ENCODE peak calls at places on chromosomes 1 and 21, in four cellular contexts. One of them, this sample, is unnamed.

GRCh38 chr1:39795651-39796050 is 7.0 kb upstream of the BMP8B start:
- DNase-seq in suprapubic skin: peak; percentile 11
- DNase-seq in stimulated activated naive CD8-positive, alpha-beta T cell treated with anti-CD3 and anti-CD28 coated beads, Interleukin-15, Interleukin-2, amounts not matched to agents 100 U/mL and 50 U/mL, for 24 hours: no peak
- DNase-seq in cerebellar cortex: no peak
- DNase-seq in this sample: no peak

GRCh38 chr1:229440821-229441537 is 7.1 kb upstream of the ACTA1 start:
- DNase-seq in stimulated activated naive CD8-positive, alpha-beta T cell treated with anti-CD3 and anti-CD28 coated beads, Interleukin-15, Interleukin-2, amounts not matched to agents 100 U/mL and 50 U/mL, for 24 hours: no peak
- DNase-seq in cerebellar cortex: no peak
- DNase-seq in suprapubic skin: no peak
- DNase-seq in this sample: no peak

GRCh38 chr1:230026572-230026971 is 40.5 kb upstream of the GALNT2 start:
- DNase-seq in cerebellar cortex: no peak
- DNase-seq in stimulated activated naive CD8-positive, alpha-beta T cell treated with anti-CD3 and anti-CD28 coated beads, Interleukin-15, Interleukin-2, amounts not matched to agents 100 U/mL and 50 U/mL, for 24 hours: no peak
- DNase-seq in suprapubic skin: no peak
- DNase-seq in this sample: no peak

GRCh38 chr1:12521096-12521495 is 96.9 kb downstream of the DHRS3 start:
- DNase-seq in suprapubic skin: no peak
- DNase-seq in stimulated activated naive CD8-positive, alpha-beta T cell treated with anti-CD3 and anti-CD28 coated beads, Interleukin-15, Interleukin-2, amounts not matched to agents 100 U/mL and 50 U/mL, for 24 hours: no peak
- DNase-seq in cerebellar cortex: no peak
- DNase-seq in this sample: no peak

GRCh38 chr1:67655581-67655980 is 29.4 kb upstream of the GADD45A start:
- DNase-seq in cerebellar cortex: no peak
- DNase-seq in stimulated activated naive CD8-positive, alpha-beta T cell treated with anti-CD3 and anti-CD28 coated beads, Interleukin-15, Interleukin-2, amounts not matched to agents 100 U/mL and 50 U/mL, for 24 hours: no peak
- DNase-seq in suprapubic skin: no peak
- DNase-seq in this sample: no peak

GRCh38 chr1:190365283-190365682 is 112.4 kb downstream of the BRINP3 start:
- DNase-seq in stimulated activated naive CD8-positive, alpha-beta T cell treated with anti-CD3 and anti-CD28 coated beads, Interleukin-15, Interleukin-2, amounts not matched to agents 100 U/mL and 50 U/mL, for 24 hours: no peak
- DNase-seq in suprapubic skin: no peak
- DNase-seq in cerebellar cortex: no peak
- DNase-seq in this sample: no peak

GRCh38 chr1:54763814-54764131 is 550 bp downstream of the PARS2 start:
- DNase-seq in cerebellar cortex: no peak
- DNase-seq in stimulated activated naive CD8-positive, alpha-beta T cell treated with anti-CD3 and anti-CD28 coated beads, Interleukin-15, Interleukin-2, amounts not matched to agents 100 U/mL and 50 U/mL, for 24 hours: no peak
- DNase-seq in suprapubic skin: no peak
- DNase-seq in this sample: no peak

GRCh38 chr1:26160527-26161407 is 1.9 kb downstream of the FAM110D start:
- DNase-seq in suprapubic skin: no peak
- DNase-seq in cerebellar cortex: no peak
- DNase-seq in stimulated activated naive CD8-positive, alpha-beta T cell treated with anti-CD3 and anti-CD28 coated beads, Interleukin-15, Interleukin-2, amounts not matched to agents 100 U/mL and 50 U/mL, for 24 hours: no peak
- DNase-seq in this sample: no peak

GRCh38 chr1:195590649-195591048 is 1017.6 kb downstream of the KCNT2 start:
- DNase-seq in cerebellar cortex: no peak
- DNase-seq in suprapubic skin: no peak
- DNase-seq in stimulated activated naive CD8-positive, alpha-beta T cell treated with anti-CD3 and anti-CD28 coated beads, Interleukin-15, Interleukin-2, amounts not matched to agents 100 U/mL and 50 U/mL, for 24 hours: no peak
- DNase-seq in this sample: no peak

GRCh38 chr1:78996791-78997190 is 9.7 kb downstream of the ADGRL4 start:
- DNase-seq in stimulated activated naive CD8-positive, alpha-beta T cell treated with anti-CD3 and anti-CD28 coated beads, Interleukin-15, Interleukin-2, amounts not matched to agents 100 U/mL and 50 U/mL, for 24 hours: no peak
- DNase-seq in suprapubic skin: no peak
- DNase-seq in cerebellar cortex: no peak
- DNase-seq in this sample: no peak

GRCh38 chr1:245986404-245987221 is 520.5 kb downstream of the SMYD3 start:
- DNase-seq in suprapubic skin: no peak
- DNase-seq in stimulated activated naive CD8-positive, alpha-beta T cell treated with anti-CD3 and anti-CD28 coated beads, Interleukin-15, Interleukin-2, amounts not matched to agents 100 U/mL and 50 U/mL, for 24 hours: no peak
- DNase-seq in cerebellar cortex: peak; percentile 32
- DNase-seq in this sample: peak; percentile 43

GRCh38 chr21:34926784-34927548 is 122.1 kb downstream of the RUNX1 start:
- DNase-seq in cerebellar cortex: no peak
- DNase-seq in stimulated activated naive CD8-positive, alpha-beta T cell treated with anti-CD3 and anti-CD28 coated beads, Interleukin-15, Interleukin-2, amounts not matched to agents 100 U/mL and 50 U/mL, for 24 hours: no peak
- DNase-seq in suprapubic skin: no peak
- DNase-seq in this sample: no peak

GRCh38 chr1:201721131-201722049 is 107.6 kb upstream of the IPO9 start:
- DNase-seq in cerebellar cortex: no peak
- DNase-seq in suprapubic skin: no peak
- DNase-seq in stimulated activated naive CD8-positive, alpha-beta T cell treated with anti-CD3 and anti-CD28 coated beads, Interleukin-15, Interleukin-2, amounts not matched to agents 100 U/mL and 50 U/mL, for 24 hours: no peak
- DNase-seq in this sample: no peak

GRCh38 chr1:61692155-61692783 is 32.7 kb downstream of the TM2D1 start:
- DNase-seq in suprapubic skin: no peak
- DNase-seq in cerebellar cortex: no peak
- DNase-seq in stimulated activated naive CD8-positive, alpha-beta T cell treated with anti-CD3 and anti-CD28 coated beads, Interleukin-15, Interleukin-2, amounts not matched to agents 100 U/mL and 50 U/mL, for 24 hours: no peak
- DNase-seq in this sample: no peak

GRCh38 chr21:27112186-27112585 is 145.3 kb upstream of the ADAMTS5 start:
- DNase-seq in stimulated activated naive CD8-positive, alpha-beta T cell treated with anti-CD3 and anti-CD28 coated beads, Interleukin-15, Interleukin-2, amounts not matched to agents 100 U/mL and 50 U/mL, for 24 hours: no peak
- DNase-seq in suprapubic skin: no peak
- DNase-seq in cerebellar cortex: no peak
- DNase-seq in this sample: no peak

GRCh38 chr1:70075751-70076150 is 129.6 kb downstream of the LRRC40 start:
- DNase-seq in stimulated activated naive CD8-positive, alpha-beta T cell treated with anti-CD3 and anti-CD28 coated beads, Interleukin-15, Interleukin-2, amounts not matched to agents 100 U/mL and 50 U/mL, for 24 hours: no peak
- DNase-seq in cerebellar cortex: no peak
- DNase-seq in suprapubic skin: no peak
- DNase-seq in this sample: no peak

GRCh38 chr21:24436236-24436635 is 1171.0 kb downstream of the MRPL39 start:
- DNase-seq in cerebellar cortex: no peak
- DNase-seq in stimulated activated naive CD8-positive, alpha-beta T cell treated with anti-CD3 and anti-CD28 coated beads, Interleukin-15, Interleukin-2, amounts not matched to agents 100 U/mL and 50 U/mL, for 24 hours: no peak
- DNase-seq in suprapubic skin: no peak
- DNase-seq in this sample: no peak

GRCh38 chr1:193058529-193059281 is 455 bp downstream of the UCHL5 start:
- DNase-seq in suprapubic skin: peak; percentile 64
- DNase-seq in stimulated activated naive CD8-positive, alpha-beta T cell treated with anti-CD3 and anti-CD28 coated beads, Interleukin-15, Interleukin-2, amounts not matched to agents 100 U/mL and 50 U/mL, for 24 hours: peak; percentile 72
- DNase-seq in cerebellar cortex: no peak
- DNase-seq in this sample: no peak

GRCh38 chr1:196034080-196034706 is 574.0 kb downstream of the KCNT2 start:
- DNase-seq in cerebellar cortex: no peak
- DNase-seq in suprapubic skin: no peak
- DNase-seq in stimulated activated naive CD8-positive, alpha-beta T cell treated with anti-CD3 and anti-CD28 coated beads, Interleukin-15, Interleukin-2, amounts not matched to agents 100 U/mL and 50 U/mL, for 24 hours: no peak
- DNase-seq in this sample: no peak

GRCh38 chr1:24424990-24425389 is 9.4 kb downstream of the NIPAL3 start:
- DNase-seq in suprapubic skin: no peak
- DNase-seq in cerebellar cortex: no peak
- DNase-seq in stimulated activated naive CD8-positive, alpha-beta T cell treated with anti-CD3 and anti-CD28 coated beads, Interleukin-15, Interleukin-2, amounts not matched to agents 100 U/mL and 50 U/mL, for 24 hours: no peak
- DNase-seq in this sample: no peak

GRCh38 chr1:173342766-173343165 is 134.4 kb upstream of the PRDX6 start:
- DNase-seq in cerebellar cortex: no peak
- DNase-seq in suprapubic skin: no peak
- DNase-seq in stimulated activated naive CD8-positive, alpha-beta T cell treated with anti-CD3 and anti-CD28 coated beads, Interleukin-15, Interleukin-2, amounts not matched to agents 100 U/mL and 50 U/mL, for 24 hours: no peak
- DNase-seq in this sample: no peak

GRCh38 chr1:93670141-93670540 is 11.5 kb downstream of the BCAR3 start:
- DNase-seq in suprapubic skin: no peak
- DNase-seq in cerebellar cortex: no peak
- DNase-seq in stimulated activated naive CD8-positive, alpha-beta T cell treated with anti-CD3 and anti-CD28 coated beads, Interleukin-15, Interleukin-2, amounts not matched to agents 100 U/mL and 50 U/mL, for 24 hours: no peak
- DNase-seq in this sample: peak; percentile 25

GRCh38 chr1:153941826-153942725 is 4.4 kb downstream of the DENND4B start:
- DNase-seq in stimulated activated naive CD8-positive, alpha-beta T cell treated with anti-CD3 and anti-CD28 coated beads, Interleukin-15, Interleukin-2, amounts not matched to agents 100 U/mL and 50 U/mL, for 24 hours: no peak
- DNase-seq in cerebellar cortex: no peak
- DNase-seq in suprapubic skin: peak; percentile 61
- DNase-seq in this sample: no peak

GRCh38 chr1:155975375-155976061 is 2.8 kb downstream of the ARHGEF2 start:
- DNase-seq in suprapubic skin: no peak
- DNase-seq in cerebellar cortex: no peak
- DNase-seq in stimulated activated naive CD8-positive, alpha-beta T cell treated with anti-CD3 and anti-CD28 coated beads, Interleukin-15, Interleukin-2, amounts not matched to agents 100 U/mL and 50 U/mL, for 24 hours: no peak
- DNase-seq in this sample: no peak

GRCh38 chr21:44925027-44925755 is 4.5 kb upstream of the ITGB2 start:
- DNase-seq in suprapubic skin: no peak
- DNase-seq in cerebellar cortex: no peak
- DNase-seq in stimulated activated naive CD8-positive, alpha-beta T cell treated with anti-CD3 and anti-CD28 coated beads, Interleukin-15, Interleukin-2, amounts not matched to agents 100 U/mL and 50 U/mL, for 24 hours: no peak
- DNase-seq in this sample: no peak

GRCh38 chr21:33403128-33403785 is at the start of gene IFNGR2:
- DNase-seq in cerebellar cortex: no peak
- DNase-seq in stimulated activated naive CD8-positive, alpha-beta T cell treated with anti-CD3 and anti-CD28 coated beads, Interleukin-15, Interleukin-2, amounts not matched to agents 100 U/mL and 50 U/mL, for 24 hours: peak; percentile 40
- DNase-seq in suprapubic skin: peak; percentile 76
- DNase-seq in this sample: no peak

GRCh38 chr1:3067301-3067670 is 1.7 kb upstream of the PRDM16 start:
- DNase-seq in stimulated activated naive CD8-positive, alpha-beta T cell treated with anti-CD3 and anti-CD28 coated beads, Interleukin-15, Interleukin-2, amounts not matched to agents 100 U/mL and 50 U/mL, for 24 hours: no peak
- DNase-seq in cerebellar cortex: no peak
- DNase-seq in suprapubic skin: peak; percentile 34
- DNase-seq in this sample: no peak

GRCh38 chr1:36938807-36939206 is 95.5 kb downstream of the GRIK3 start:
- DNase-seq in stimulated activated naive CD8-positive, alpha-beta T cell treated with anti-CD3 and anti-CD28 coated beads, Interleukin-15, Interleukin-2, amounts not matched to agents 100 U/mL and 50 U/mL, for 24 hours: no peak
- DNase-seq in suprapubic skin: no peak
- DNase-seq in cerebellar cortex: no peak
- DNase-seq in this sample: no peak

GRCh38 chr21:36589352-36589971 is 109.5 kb upstream of the SIM2 start:
- DNase-seq in cerebellar cortex: no peak
- DNase-seq in stimulated activated naive CD8-positive, alpha-beta T cell treated with anti-CD3 and anti-CD28 coated beads, Interleukin-15, Interleukin-2, amounts not matched to agents 100 U/mL and 50 U/mL, for 24 hours: peak; percentile 53
- DNase-seq in suprapubic skin: no peak
- DNase-seq in this sample: no peak

GRCh38 chr1:66685265-66685664 is 67.0 kb upstream of the DYNLT5 start:
- DNase-seq in suprapubic skin: no peak
- DNase-seq in cerebellar cortex: no peak
- DNase-seq in stimulated activated naive CD8-positive, alpha-beta T cell treated with anti-CD3 and anti-CD28 coated beads, Interleukin-15, Interleukin-2, amounts not matched to agents 100 U/mL and 50 U/mL, for 24 hours: no peak
- DNase-seq in this sample: no peak

GRCh38 chr1:159949123-159949522 is 3.7 kb upstream of the IGSF9 start:
- DNase-seq in cerebellar cortex: no peak
- DNase-seq in suprapubic skin: no peak
- DNase-seq in stimulated activated naive CD8-positive, alpha-beta T cell treated with anti-CD3 and anti-CD28 coated beads, Interleukin-15, Interleukin-2, amounts not matched to agents 100 U/mL and 50 U/mL, for 24 hours: no peak
- DNase-seq in this sample: no peak

GRCh38 chr1:89085781-89086180 is 20.8 kb upstream of the GBP1 start:
- DNase-seq in suprapubic skin: no peak
- DNase-seq in cerebellar cortex: peak; percentile 19
- DNase-seq in stimulated activated naive CD8-positive, alpha-beta T cell treated with anti-CD3 and anti-CD28 coated beads, Interleukin-15, Interleukin-2, amounts not matched to agents 100 U/mL and 50 U/mL, for 24 hours: peak; percentile 48
- DNase-seq in this sample: peak; percentile 10

GRCh38 chr1:112464501-112464900 is 44.3 kb upstream of the WNT2B start:
- DNase-seq in cerebellar cortex: no peak
- DNase-seq in stimulated activated naive CD8-positive, alpha-beta T cell treated with anti-CD3 and anti-CD28 coated beads, Interleukin-15, Interleukin-2, amounts not matched to agents 100 U/mL and 50 U/mL, for 24 hours: no peak
- DNase-seq in suprapubic skin: peak; percentile 76
- DNase-seq in this sample: no peak

This sample was measured in G401.